ENCODE peak calls at places on chromosomes 4 and X, in eight cellular contexts. U is HL-60, Y is H1, R is epithelial cell of esophagus, G is stomach, X is tibial nerve, Z is NT2/D1, I is aorta. M is an unnamed sample.

GRCh38 chr4:92091335-92091734 is 212.4 kb upstream of the GRID2 start:
- DNase-seq in U (no peak), Y (peak), R (no peak), G (no peak), X (no peak), Z (no peak), I (no peak), M (no peak)

GRCh38 chrX:103688949-103689348 is 2.5 kb upstream of the MORF4L2 start:
- DNase-seq in U (no peak), Y (no peak), R (peak), G (no peak), X (no peak), Z (no peak), I (no peak), M (peak)

GRCh38 chr4:154004859-154005520 is 216.1 kb upstream of the SFRP2 start:
- DNase-seq in U (no peak), Y (no peak), R (peak), G (no peak), X (peak), Z (no peak), I (no peak), M (no peak)

GRCh38 chr4:112247021-112247420 is 15.4 kb downstream of the AP1AR start:
- DNase-seq in U (no peak), Y (no peak), R (no peak), G (no peak), X (no peak), Z (no peak), I (no peak), M (no peak)

GRCh38 chr4:31458813-31459212 is 738.6 kb downstream of the PCDH7 start:
- DNase-seq in U (no peak), Y (no peak), R (no peak), G (no peak), X (no peak), Z (no peak), I (no peak), M (no peak)

GRCh38 chr4:147678121-147678520 is 5.8 kb downstream of the PRMT9 start:
- DNase-seq in U (no peak), Y (no peak), R (no peak), G (no peak), X (no peak), Z (no peak), I (no peak), M (no peak)

GRCh38 chr4:43282534-43282933 is 390.0 kb downstream of the GRXCR1 start:
- DNase-seq in U (no peak), Y (no peak), R (no peak), G (no peak), X (no peak), Z (no peak), I (no peak), M (no peak)

GRCh38 chr4:185591679-185592141 is 56.4 kb upstream of the PDLIM3 start:
- DNase-seq in U (no peak), Y (no peak), R (peak), G (no peak), X (no peak), Z (no peak), I (no peak), M (no peak)

GRCh38 chr4:154781983-154782293 is 866 bp downstream of the RBM46 start:
- DNase-seq in U (no peak), Y (no peak), R (no peak), G (no peak), X (no peak), Z (no peak), I (no peak), M (no peak)

GRCh38 chrX:39728025-39728424 is 369.7 kb downstream of the BCOR start:
- DNase-seq in U (no peak), Y (no peak), R (peak), G (no peak), X (no peak), Z (no peak), I (no peak), M (peak)

GRCh38 chr4:101031971-101032370 is 315.4 kb downstream of the PPP3CA start:
- DNase-seq in U (no peak), Y (peak), R (no peak), G (no peak), X (no peak), Z (peak), I (no peak), M (no peak)

GRCh38 chrX:9873952-9874351 is 87.7 kb downstream of the SHROOM2 start:
- DNase-seq in U (no peak), Y (peak), R (peak), G (peak), X (no peak), Z (no peak), I (no peak), M (peak)

GRCh38 chr4:76420901-76421581 is at the start of gene CCDC158:
- DNase-seq in U (no peak), Y (no peak), R (peak), G (peak), X (no peak), Z (no peak), I (peak), M (no peak)

GRCh38 chrX:45801554-45801953 is 600.9 kb upstream of the DIPK2B start:
- DNase-seq in U (no peak), Y (no peak), R (peak), G (no peak), X (no peak), Z (no peak), I (no peak), M (peak)

GRCh38 chrX:123184199-123184857 is at the start of gene GRIA3:
- DNase-seq in U (no peak), Y (peak), R (peak), G (no peak), X (peak), Z (no peak), I (peak), M (no peak)

GRCh38 chr4:108492816-108493595 is 127.4 kb upstream of the RPL34 start:
- DNase-seq in U (no peak), Y (peak), R (peak), G (no peak), X (no peak), Z (peak), I (no peak), M (peak)

GRCh38 chr4:1534876-1535526 is 128.8 kb upstream of the NKX1-1 start:
- DNase-seq in U (no peak), Y (no peak), R (no peak), G (no peak), X (no peak), Z (no peak), I (peak), M (no peak)

GRCh38 chr4:3471886-3472285 is 8.8 kb downstream of the DOK7 start:
- DNase-seq in U (no peak), Y (no peak), R (no peak), G (no peak), X (no peak), Z (no peak), I (no peak), M (no peak)

GRCh38 chr4:107693132-107693531 is 26.9 kb downstream of the PAPSS1 start:
- DNase-seq in U (no peak), Y (no peak), R (no peak), G (no peak), X (no peak), Z (no peak), I (no peak), M (no peak)

GRCh38 chrX:72100051-72100755 is 31.5 kb downstream of the RTL5 start:
- DNase-seq in U (no peak), Y (no peak), R (no peak), G (no peak), X (no peak), Z (no peak), I (no peak), M (no peak)

GRCh38 chr4:47703008-47703407 is 134.9 kb downstream of the CORIN start:
- DNase-seq in U (no peak), Y (no peak), R (no peak), G (no peak), X (no peak), Z (no peak), I (no peak), M (no peak)

GRCh38 chr4:78644744-78645330 is 93.3 kb downstream of the ANXA3 start:
- DNase-seq in U (no peak), Y (no peak), R (peak), G (peak), X (peak), Z (no peak), I (peak), M (peak)

GRCh38 chrX:85995641-85996040 is 51.7 kb downstream of the CHM start:
- DNase-seq in U (no peak), Y (no peak), R (no peak), G (no peak), X (no peak), Z (no peak), I (no peak), M (no peak)

GRCh38 chr4:175905939-175906338 is 93.9 kb upstream of the GPM6A start:
- DNase-seq in U (no peak), Y (no peak), R (no peak), G (no peak), X (no peak), Z (no peak), I (no peak), M (no peak)

GRCh38 chrX:109974906-109975655 is 27.8 kb upstream of the TMEM164 start:
- DNase-seq in U (no peak), Y (no peak), R (peak), G (no peak), X (no peak), Z (no peak), I (no peak), M (no peak)

GRCh38 chrX:103839404-103839803 is 7.3 kb upstream of the RAB9B start:
- DNase-seq in U (no peak), Y (no peak), R (peak), G (no peak), X (no peak), Z (no peak), I (no peak), M (no peak)

GRCh38 chrX:51461053-51462050 is 35.0 kb downstream of the NUDT11 start:
- DNase-seq in U (no peak), Y (no peak), R (peak), G (no peak), X (peak), Z (no peak), I (no peak), M (peak)

GRCh38 chr4:59339631-59340030 is 1860.5 kb upstream of the ADGRL3 start:
- DNase-seq in U (no peak), Y (no peak), R (no peak), G (no peak), X (no peak), Z (no peak), I (no peak), M (no peak)

GRCh38 chr4:7941111-7942018 is 1.7 kb upstream of the AFAP1 start:
- DNase-seq in U (no peak), Y (no peak), R (peak), G (no peak), X (no peak), Z (no peak), I (no peak), M (no peak)

GRCh38 chrX:136694491-136695087 is 46.6 kb downstream of the CD40LG start:
- DNase-seq in U (no peak), Y (peak), R (peak), G (no peak), X (no peak), Z (no peak), I (no peak), M (peak)
- H3K4me3 ChIP-seq in U (no peak), Y (no peak), R (no peak), G (no peak), X (no peak), Z (no peak), I (no peak), M (no peak)

GRCh38 chrX:108018659-108019381 is 26.0 kb upstream of the VSIG1 start:
- DNase-seq in U (no peak), Y (no peak), R (peak), G (no peak), X (no peak), Z (no peak), I (no peak), M (peak)
- H3K4me3 ChIP-seq in U (no peak), Y (no peak), R (no peak), G (no peak), X (no peak), Z (no peak), I (no peak), M (no peak)

GRCh38 chr4:41178372-41179085 is 35.8 kb downstream of the APBB2 start:
- DNase-seq in U (no peak), Y (no peak), R (no peak), G (no peak), X (peak), Z (no peak), I (no peak), M (no peak)

GRCh38 chr4:41181037-41181436 is 33.3 kb downstream of the APBB2 start:
- DNase-seq in U (no peak), Y (no peak), R (no peak), G (no peak), X (no peak), Z (no peak), I (no peak), M (no peak)

GRCh38 chr4:41177016-41177415 is 37.3 kb downstream of the APBB2 start:
- DNase-seq in U (no peak), Y (no peak), R (peak), G (no peak), X (no peak), Z (no peak), I (no peak), M (no peak)

GRCh38 chr4:41176357-41176756 is 38.0 kb downstream of the APBB2 start:
- DNase-seq in U (no peak), Y (no peak), R (no peak), G (no peak), X (no peak), Z (no peak), I (no peak), M (no peak)

DNA sequence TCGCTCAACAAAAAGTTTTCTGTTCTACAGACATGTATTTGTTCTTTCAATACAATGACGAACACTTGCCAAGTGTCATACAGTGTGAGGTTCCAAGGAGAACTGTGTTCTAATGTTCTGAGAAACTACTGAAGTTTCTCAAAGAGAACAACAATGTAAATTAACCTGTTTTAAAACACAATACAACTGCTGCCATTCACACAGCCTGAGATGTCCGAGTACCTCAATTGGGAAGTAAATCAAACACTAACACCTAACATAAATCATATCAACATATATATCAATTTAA is 35.3 kb downstream of the APBB2 start:
- DNase-seq in U (no peak), Y (no peak), R (no peak), G (no peak), X (no peak), Z (no peak), I (no peak), M (no peak)
- H3K4me3 ChIP-seq in U (no peak), Y (no peak), R (no peak), G (no peak), X (no peak), Z (no peak), I (no peak), M (no peak)

DNA sequence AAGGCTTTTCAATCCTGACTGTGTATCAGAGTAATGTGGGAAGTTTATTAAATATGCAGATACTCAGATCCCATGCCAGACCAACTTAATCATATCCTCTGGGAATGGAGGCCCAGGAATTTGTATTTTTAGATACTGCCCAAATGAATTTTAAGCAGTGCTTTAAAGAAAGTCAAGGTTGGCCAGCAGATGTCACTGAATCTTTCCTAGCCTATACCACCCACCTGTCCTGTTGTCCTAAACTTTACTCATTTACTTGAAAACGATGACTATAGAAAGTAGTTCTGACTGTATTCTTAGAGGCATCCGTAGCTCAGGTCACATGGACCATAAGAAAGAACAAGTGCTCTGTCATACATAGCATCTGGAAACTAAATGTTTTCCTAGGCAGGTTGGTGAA is 79.9 kb downstream of the AMOT start:
- DNase-seq in U (no peak), Y (no peak), R (no peak), G (no peak), X (no peak), Z (no peak), I (no peak), M (no peak)
- H3K4me3 ChIP-seq in U (no peak), Y (no peak), R (no peak), G (no peak), X (no peak), Z (no peak), I (no peak), M (no peak)

GRCh38 chr4:73222466-73223257 is 35.9 kb downstream of the ANKRD17 start:
- DNase-seq in U (peak), Y (no peak), R (peak), G (peak), X (peak), Z (peak), I (peak), M (peak)
- H3K4me3 ChIP-seq in U (peak), Y (no peak), R (peak), G (peak), X (peak), Z (no peak), I (peak), M (peak)

DNA sequence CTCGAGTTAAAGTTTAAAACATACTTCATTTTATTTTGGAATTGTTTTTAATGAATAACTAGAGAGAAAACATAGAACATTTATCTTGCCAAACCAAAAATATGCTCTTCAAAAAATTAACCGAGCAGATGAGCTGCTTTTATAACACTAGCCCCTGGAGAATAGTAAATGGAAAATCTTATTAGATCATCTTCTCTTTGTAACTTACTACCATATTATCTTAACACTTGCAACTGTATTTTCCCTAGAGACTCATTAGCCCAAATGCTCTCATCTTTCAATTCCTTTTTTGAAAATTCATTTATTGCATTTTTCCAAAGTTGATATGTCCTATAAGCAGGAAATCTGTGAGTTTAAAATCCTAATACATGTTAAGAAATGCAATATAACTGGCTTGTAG is 143.3 kb downstream of the CAMK2D start:
- DNase-seq in U (no peak), Y (no peak), R (no peak), G (no peak), X (no peak), Z (no peak), I (no peak), M (no peak)
- H3K4me3 ChIP-seq in U (no peak), Y (no peak), R (no peak), G (no peak), X (no peak), Z (no peak), I (no peak), M (no peak)

GRCh38 chrX:11757729-11758399 is at the start of gene MSL3:
- DNase-seq in U (no peak), Y (peak), R (peak), G (peak), X (peak), Z (no peak), I (peak), M (peak)

GRCh38 chrX:11758400-11759171 is 549 bp downstream of the MSL3 start:
- DNase-seq in U (peak), Y (peak), R (peak), G (peak), X (peak), Z (peak), I (peak), M (peak)

GRCh38 chrX:11759461-11760311 is 1.6 kb downstream of the MSL3 start:
- DNase-seq in U (peak), Y (no peak), R (peak), G (peak), X (peak), Z (peak), I (peak), M (peak)

GRCh38 chrX:11759172-11759460 is 1.1 kb downstream of the MSL3 start:
- DNase-seq in U (no peak), Y (peak), R (no peak), G (no peak), X (no peak), Z (no peak), I (no peak), M (no peak)

GRCh38 chrX:11760958-11761357 is 2.9 kb downstream of the MSL3 start:
- DNase-seq in U (no peak), Y (no peak), R (no peak), G (no peak), X (no peak), Z (no peak), I (no peak), M (no peak)
- H3K4me3 ChIP-seq in U (peak), Y (no peak), R (no peak), G (no peak), X (no peak), Z (no peak), I (no peak), M (no peak)